ENCODE peak calls at places on chromosomes 13 and 19, in four cellular contexts. S, N, Z and D are unnamed samples.

GRCh38 chr13:77516342-77516789 is 19.1 kb upstream of the SCEL start:
- DNase-seq in S (no peak), N (no peak), Z (peak; percentile 26), D (no peak)

GRCh38 chr13:40765602-40766001 is 5.4 kb downstream of the MRPS31 start:
- DNase-seq in N (no peak), S (no peak), Z (no peak), D (no peak)

GRCh38 chr19:48842744-48843162 is 6.5 kb upstream of the HSD17B14 start:
- DNase-seq in N (peak; percentile 76), Z (peak; percentile 69), S (no peak), D (peak; percentile 83)

GRCh38 chr13:73390100-73390499 is 331.3 kb downstream of the KLF5 start:
- DNase-seq in Z (no peak), N (no peak), S (no peak), D (no peak)

GRCh38 chr19:39967561-39967960 is 3.4 kb upstream of the PSMC4 start:
- DNase-seq in N (no peak), Z (no peak), S (no peak), D (no peak)

GRCh38 chr13:96460571-96460970 is 370.7 kb downstream of the HS6ST3 start:
- DNase-seq in S (no peak), Z (peak; percentile 0), N (peak; percentile 6), D (no peak)

GRCh38 chr13:52808842-52809219 is 39.6 kb downstream of the PCDH8 start:
- DNase-seq in S (no peak), N (no peak), Z (no peak), D (no peak)

GRCh38 chr13:102138635-102139225 is 263.1 kb downstream of the FGF14 start:
- DNase-seq in S (no peak), N (no peak), Z (no peak), D (no peak)

GRCh38 chr13:36297259-36297599 is 385 bp downstream of the CCDC169 start:
- DNase-seq in N (no peak), Z (peak; percentile 45), S (no peak), D (no peak)

GRCh38 chr13:39226359-39226758 is 188.1 kb downstream of the NHLRC3 start:
- DNase-seq in S (peak; percentile 61), N (no peak), Z (no peak), D (no peak)

GRCh38 chr13:36030670-36031331 is 100.4 kb downstream of the DCLK1 start:
- DNase-seq in N (peak; percentile 15), Z (peak; percentile 95), S (no peak), D (no peak)

GRCh38 chr19:16118489-16119033 is 6.9 kb downstream of the RAB8A start:
- DNase-seq in N (no peak), S (peak; percentile 48), Z (no peak), D (no peak)

GRCh38 chr13:110047511-110047910 is 259.4 kb downstream of the COL4A1 start:
- DNase-seq in Z (peak; percentile 99), S (peak; percentile 91), N (peak; percentile 49), D (no peak)

GRCh38 chr19:35879770-35880317 is 11.5 kb downstream of the APLP1 start:
- DNase-seq in Z (peak; percentile 92), S (peak; percentile 95), N (peak; percentile 95), D (peak; percentile 74)

GRCh38 chr19:6865849-6866248 is 21.5 kb upstream of the ADGRE1 start:
- DNase-seq in N (no peak), S (no peak), Z (no peak), D (no peak)

GRCh38 chr13:39685652-39686051 is 30.2 kb downstream of the COG6 start:
- DNase-seq in Z (no peak), N (no peak), S (no peak), D (no peak)

GRCh38 chr19:8001995-8002849 is 3.2 kb downstream of the ELAVL1 start:
- DNase-seq in Z (peak; percentile 87), S (peak; percentile 83), N (peak; percentile 87), D (peak; percentile 74)

GRCh38 chr19:3481241-3482090 is 1.1 kb upstream of the SMIM24 start:
- DNase-seq in S (no peak), Z (no peak), N (peak; percentile 84), D (no peak)

GRCh38 chr19:40611900-40612698 is 10.9 kb downstream of the LTBP4 start:
- DNase-seq in Z (no peak), N (no peak), S (peak; percentile 28), D (no peak)

GRCh38 chr13:33016414-33017409 is at the start of gene KL:
- DNase-seq in N (peak; percentile 37), S (peak; percentile 64), Z (peak; percentile 16), D (peak; percentile 22)

GRCh38 chr13:29785978-29786377 is 64.4 kb downstream of the UBL3 start:
- DNase-seq in S (no peak), N (no peak), Z (no peak), D (no peak)

GRCh38 chr13:75470676-75471075 is 11.3 kb downstream of the TBC1D4 start:
- DNase-seq in S (no peak), N (no peak), Z (no peak), D (no peak)

GRCh38 chr19:55253264-55253663 is 5.6 kb downstream of the PPP6R1 start:
- DNase-seq in Z (no peak), N (no peak), S (no peak), D (no peak)

GRCh38 chr19:45641274-45642105 is 2.3 kb upstream of the EML2 start:
- DNase-seq in S (peak; percentile 76), Z (peak; percentile 79), N (peak; percentile 91), D (peak; percentile 57)

GRCh38 chr13:24097064-24097463 is 63.5 kb upstream of the SPATA13 start:
- DNase-seq in S (no peak), N (no peak), Z (peak; percentile 51), D (no peak)

GRCh38 chr13:39779337-39780270 is 124.1 kb downstream of the COG6 start:
- DNase-seq in Z (peak; percentile 59), S (no peak), N (no peak), D (peak; percentile 21)

GRCh38 chr19:9917322-9917721 is 19.0 kb downstream of the OLFM2 start:
- DNase-seq in S (no peak), N (peak; percentile 39), Z (peak; percentile 58), D (no peak)

GRCh38 chr19:30395283-30395682 is 23.1 kb downstream of the ZNF536 start:
- DNase-seq in N (no peak), S (no peak), Z (no peak), D (no peak)

GRCh38 chr19:49056101-49056901 is 1.2 kb downstream of the CGB7 start:
- DNase-seq in S (peak; percentile 60), Z (peak; percentile 47), N (peak; percentile 74), D (peak; percentile 10)

GRCh38 chr19:45195764-45196163 is 17.2 kb downstream of the BLOC1S3 start:
- DNase-seq in S (no peak), Z (no peak), N (no peak), D (no peak)

GRCh38 chr19:17114414-17114831 is 38.8 kb downstream of the MYO9B start:
- DNase-seq in Z (no peak), S (no peak), N (no peak), D (no peak)

GRCh38 chr13:40875048-40875447 is 85.6 kb downstream of the SLC25A15 start:
- DNase-seq in N (no peak), S (no peak), Z (no peak), D (no peak)

GRCh38 chr13:57638147-57638890 is 6.8 kb downstream of the PCDH17 start:
- DNase-seq in N (no peak), Z (no peak), S (no peak), D (no peak)

GRCh38 chr19:12126707-12127106 is 13.4 kb downstream of the ZNF20 start:
- DNase-seq in Z (peak; percentile 20), S (no peak), N (no peak), D (no peak)

DNA sequence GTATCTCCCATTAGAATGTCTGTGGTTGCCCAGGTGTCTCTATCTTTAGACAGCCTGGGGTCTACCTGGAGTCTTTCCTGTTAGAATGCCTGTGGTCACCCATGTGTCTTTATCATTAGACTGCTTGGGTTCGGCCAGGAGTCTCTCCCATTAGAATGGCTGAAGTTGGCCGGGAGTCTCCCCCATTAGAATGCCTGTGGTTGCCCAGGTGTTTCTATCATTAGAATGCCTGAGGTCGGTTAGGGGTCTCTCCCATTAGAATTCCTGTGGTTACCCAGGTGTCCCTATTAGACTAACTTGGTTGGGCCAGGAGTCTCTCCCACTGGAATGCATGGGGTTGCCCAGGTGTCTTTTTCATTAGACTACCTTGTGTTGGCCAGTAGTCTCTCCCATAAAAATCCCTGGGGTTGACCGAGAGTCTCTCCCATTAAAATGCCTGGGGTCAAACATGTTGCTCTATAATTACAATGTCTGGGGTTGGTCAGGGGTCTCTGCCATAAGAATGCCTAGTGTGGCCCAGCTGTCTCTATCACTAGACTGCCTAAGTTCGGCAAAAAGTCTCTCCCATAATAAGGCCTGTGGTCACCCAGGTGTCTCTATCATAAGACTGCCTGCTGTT is 1448.7 kb downstream of the UQCRFS1 start:
- DNase-seq in N (no peak), S (no peak), Z (no peak), D (no peak)
- H3K27ac ChIP-seq in N (no peak overlapping the region), S (no peak overlapping the region), Z (no peak overlapping the region), D (no peak overlapping the region)

GRCh38 chr13:51769455-51770127 is 34.4 kb downstream of the DHRS12 start:
- DNase-seq in S (peak; percentile 64), N (no peak), Z (peak; percentile 48), D (peak; percentile 80)

GRCh38 chr13:51770681-51771417 is 33.1 kb downstream of the DHRS12 start:
- DNase-seq in N (no peak), Z (no peak), S (no peak), D (no peak)

GRCh38 chr13:51768378-51768921 is 35.5 kb downstream of the DHRS12 start:
- DNase-seq in Z (no peak), N (no peak), S (no peak), D (no peak)

GRCh38 chr13:51770160-51770559 is 33.8 kb downstream of the DHRS12 start:
- DNase-seq in S (no peak), N (peak; percentile 35), Z (no peak), D (no peak)

GRCh38 chr13:51768976-51769375 is 35.0 kb downstream of the DHRS12 start:
- DNase-seq in Z (no peak), S (no peak), N (no peak), D (no peak)
- H3K27ac ChIP-seq in Z (peak overlapping the region; percentile 33), S (peak overlapping the region; percentile 65), N (no peak overlapping the region), D (peak overlapping the region; percentile 79)

GRCh38 chr19:53333071-53333465 is 481 bp upstream of the ZNF845 start:
- DNase-seq in Z (no peak), S (peak; percentile 61), N (peak; percentile 64), D (no peak)
- H3K27ac ChIP-seq in Z (peak overlapping the region; percentile 49), S (peak overlapping the region; percentile 61), N (peak overlapping the region; percentile 73), D (no peak overlapping the region)

DNA sequence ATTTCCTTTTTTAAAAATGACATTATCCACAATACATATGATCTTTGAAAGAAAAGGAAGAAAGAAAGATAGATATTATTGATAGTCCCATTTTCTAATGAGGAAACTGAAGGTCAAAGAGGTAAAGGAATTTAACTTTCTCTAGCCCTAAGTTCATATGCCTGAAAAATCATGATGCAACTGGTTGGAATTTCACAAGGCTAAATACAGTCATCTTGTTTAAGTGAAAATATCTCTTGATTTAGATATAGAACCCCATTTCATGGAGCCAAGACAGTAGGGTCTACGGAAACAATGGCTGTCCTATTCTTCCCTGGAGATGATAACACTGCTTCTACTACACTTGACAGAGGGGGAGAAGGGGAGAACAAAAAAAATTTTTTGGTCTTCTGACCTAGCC is 366.2 kb downstream of the DNAJC15 start:
- DNase-seq in S (no peak), N (no peak), Z (peak; percentile 34), D (no peak)
- H3K27ac ChIP-seq in S (no peak overlapping the region), N (no peak overlapping the region), Z (no peak overlapping the region), D (no peak overlapping the region)